ENCODE peak calls at places on chromosomes 2 and 18, in eight cellular contexts. Q is K562, X is HCT116, B is tibial nerve, I is H54, U is stomach, H is ovary, V is sigmoid colon. C is an unnamed sample.
A peak's percentile ranks its signal among the peaks of the same experiment; 100 is the strongest.

GRCh38 chr2:241675885-241676284 is 10.7 kb downstream of the DTYMK start:
- DNase-seq in X (no peak), I (no peak), U (no peak), Q (no peak), B (no peak), V (no peak), H (no peak), C (no peak)

GRCh38 chr2:235534608-235535422 is 41.0 kb downstream of the AGAP1 start:
- DNase-seq in Q (no peak), V (no peak), X (no peak), U (no peak), B (no peak), H (no peak), I (no peak), C (no peak)

GRCh38 chr2:112805542-112805941 is 21.2 kb upstream of the IL1A start:
- DNase-seq in V (no peak), X (no peak), Q (no peak), B (no peak), H (no peak), U (no peak), I (no peak), C (no peak)

GRCh38 chr2:171726841-171727460 is 39.7 kb downstream of the DYNC1I2 start:
- DNase-seq in X (no peak), U (no peak), B (no peak), Q (no peak), H (no peak), I (no peak), V (no peak), C (no peak)

GRCh38 chr2:26925100-26925791 is 45.2 kb upstream of the MAPRE3 start:
- DNase-seq in X (no peak), U (no peak), I (no peak), B (no peak), H (no peak), V (no peak), Q (no peak), C (no peak)

GRCh38 chr2:126687086-126687485 is 31.1 kb downstream of the GYPC start:
- DNase-seq in Q (no peak), I (no peak), U (no peak), B (no peak), X (no peak), V (no peak), H (no peak), C (no peak)

GRCh38 chr2:182359027-182360011 is 67.5 kb downstream of the PDE1A start:
- DNase-seq in I (no peak), U (no peak), Q (no peak), V (no peak), B (no peak), H (no peak), X (no peak), C (no peak)

GRCh38 chr2:42195559-42195958 is 26.4 kb downstream of the EML4 start:
- DNase-seq in X (peak; percentile 41), B (no peak), H (no peak), Q (no peak), U (no peak), V (no peak), I (no peak), C (no peak)

GRCh38 chr18:45197526-45197970 is 417.7 kb upstream of the SLC14A2 start:
- DNase-seq in X (no peak), I (peak; percentile 0), U (no peak), B (no peak), H (no peak), V (no peak), Q (no peak), C (no peak)

GRCh38 chr2:160394153-160394552 is 99.5 kb downstream of the RBMS1 start:
- DNase-seq in V (no peak), B (no peak), U (no peak), H (no peak), I (no peak), X (no peak), Q (no peak), C (no peak)

GRCh38 chr18:60549338-60549960 is 176.9 kb upstream of the MC4R start:
- DNase-seq in B (peak; percentile 65), H (no peak), Q (peak; percentile 42), V (no peak), X (peak; percentile 66), U (no peak), I (no peak), C (peak; percentile 79)

GRCh38 chr2:237739101-237739500 is 59.5 kb upstream of the RBM44 start:
- DNase-seq in V (peak; percentile 87), U (no peak), X (no peak), Q (no peak), I (no peak), H (no peak), B (no peak), C (no peak)

GRCh38 chr2:43239981-43240761 is 13.8 kb upstream of the ZFP36L2 start:
- DNase-seq in Q (no peak), I (no peak), H (no peak), U (no peak), B (no peak), X (no peak), V (no peak), C (no peak)

GRCh38 chr18:44693030-44693784 is 12.5 kb downstream of the SETBP1 start:
- DNase-seq in V (no peak), B (no peak), X (no peak), I (no peak), Q (no peak), U (no peak), H (no peak), C (no peak)

GRCh38 chr2:109612991-109613921 is 510 bp downstream of the SEPTIN10 start:
- DNase-seq in I (peak; percentile 30), U (peak; percentile 39), V (peak; percentile 87), X (no peak), Q (no peak), B (peak; percentile 38), H (peak; percentile 63), C (peak; percentile 2)
- TF ChIP-seq POLR2A in I (peak; percentile 84), U (no peak), V (no peak), X (no peak), Q (no peak), B (no peak), H (no peak), C (no peak)

GRCh38 chr2:156436477-156437085 is 402 bp downstream of the GPD2 start:
- DNase-seq in I (peak; percentile 33), X (no peak), Q (peak; percentile 63), U (peak; percentile 44), V (no peak), B (peak; percentile 18), H (no peak), C (peak; percentile 81)

GRCh38 chr2:156435725-156436476 is at the start of gene GPD2:
- DNase-seq in U (peak; percentile 92), B (peak; percentile 85), H (peak; percentile 92), X (peak; percentile 70), I (peak; percentile 87), Q (peak; percentile 81), V (peak; percentile 95), C (peak; percentile 88)

GRCh38 chr2:156435392-156435724 is 821 bp upstream of the GPD2 start:
- DNase-seq in V (no peak), H (no peak), Q (no peak), U (no peak), X (no peak), B (no peak), I (no peak), C (no peak)

GRCh38 chr2:156437876-156438410 is 1.8 kb downstream of the GPD2 start:
- DNase-seq in Q (no peak), U (no peak), B (no peak), I (no peak), V (no peak), X (no peak), H (no peak), C (no peak)

DNA sequence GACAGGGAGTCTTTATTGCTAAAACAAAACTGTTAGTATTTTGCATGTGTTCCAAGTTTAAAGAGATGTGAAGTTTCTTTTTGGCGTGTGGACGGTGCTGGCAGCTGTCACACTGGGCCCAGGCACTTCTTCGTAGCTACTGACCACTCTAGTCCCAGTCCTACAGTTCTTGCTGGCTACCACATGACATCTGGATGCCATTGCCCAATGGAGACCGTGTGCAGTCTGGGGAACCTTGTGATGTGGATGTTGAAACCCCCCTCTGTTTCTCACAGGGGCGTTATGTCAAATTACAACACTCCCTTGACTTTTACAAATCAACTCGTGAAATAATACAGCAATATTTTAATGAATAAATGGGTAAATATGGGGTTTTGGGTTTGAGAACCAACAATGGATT is 1.1 kb downstream of the GPD2 start:
- DNase-seq in H (no peak), Q (peak; percentile 31), X (no peak), I (no peak), V (peak; percentile 79), U (peak; percentile 28), B (peak; percentile 65), C (peak; percentile 53)
- TF ChIP-seq POLR2A in H (no peak), Q (no peak), X (no peak), I (no peak), V (no peak), U (no peak), B (no peak), C (no peak)

GRCh38 chr2:111707700-111708099 is 176.3 kb downstream of the ANAPC1 start:
- DNase-seq in B (no peak), U (no peak), V (no peak), H (no peak), X (no peak), I (no peak), Q (no peak), C (no peak)

GRCh38 chr2:111708478-111708877 is 175.5 kb downstream of the ANAPC1 start:
- DNase-seq in V (no peak), U (no peak), I (no peak), X (no peak), B (no peak), H (no peak), Q (no peak), C (no peak)

GRCh38 chr2:111705206-111705605 is 178.8 kb downstream of the ANAPC1 start:
- DNase-seq in B (no peak), X (no peak), H (no peak), Q (no peak), V (no peak), I (no peak), U (no peak), C (no peak)

GRCh38 chr2:111705711-111706323 is 178.2 kb downstream of the ANAPC1 start:
- DNase-seq in H (no peak), Q (no peak), X (peak; percentile 86), V (no peak), I (peak; percentile 72), U (no peak), B (no peak), C (peak; percentile 33)

DNA sequence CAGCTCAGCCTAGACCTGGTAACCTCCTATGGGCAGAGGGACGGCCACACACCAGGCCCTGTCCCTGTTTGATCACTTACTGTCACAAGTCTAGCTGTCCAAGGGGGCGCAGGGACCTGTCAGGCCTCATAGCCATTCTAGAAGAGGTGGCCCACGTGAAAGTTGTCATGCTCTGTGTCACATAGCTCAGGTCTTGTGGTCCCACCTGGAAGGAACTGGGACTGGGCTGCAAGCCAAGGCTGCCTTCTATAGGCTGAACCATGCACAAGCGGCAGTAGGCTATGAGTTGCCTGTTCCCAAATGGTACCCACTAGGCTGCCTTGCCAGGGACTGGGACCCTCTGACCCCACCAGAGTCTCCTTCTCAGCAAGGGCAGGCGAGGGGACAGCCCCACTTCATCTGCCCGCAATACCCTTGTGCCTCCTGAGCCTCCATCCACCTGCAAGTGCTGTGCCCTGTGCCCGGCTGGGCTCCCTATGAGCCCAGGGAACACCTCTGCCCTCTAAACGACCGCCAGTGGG is 177.5 kb downstream of the ANAPC1 start:
- DNase-seq in U (no peak), X (no peak), I (no peak), Q (no peak), V (no peak), B (no peak), H (no peak), C (no peak)
- TF ChIP-seq POLR2A in U (no peak), X (no peak), I (no peak), Q (no peak), V (no peak), B (no peak), H (no peak), C (no peak)

GRCh38 chr2:37671013-37671815 is at the start of gene CDC42EP3:
- DNase-seq in I (peak; percentile 48), X (no peak), B (peak; percentile 45), H (peak; percentile 65), V (peak; percentile 78), Q (peak; percentile 62), U (peak; percentile 80), C (peak; percentile 37)
- TF ChIP-seq POLR2A in I (peak; percentile 83), X (peak; percentile 91), B (peak; percentile 68), H (peak; percentile 29), V (peak; percentile 75), Q (no peak), U (no peak), C (no peak)

C was measured in erythroblast.